ENCODE peak calls at places on chromosomes 7 and 10, in seven cellular contexts. One of them, this sample, is unnamed. For H3K4me1, the result is how much of the 10 kb centered on the place peaks cover.

GRCh38 chr10:117534321-117535044 is 8.1 kb upstream of the EMX2 start:
- ATAC-seq in left lung: no peak
- ATAC-seq in DND-41: no peak
- ATAC-seq in A549: peak
- ATAC-seq in heart right ventricle: peak
- ATAC-seq in psoas muscle: peak
- ATAC-seq in right cardiac atrium: peak
- ATAC-seq in this sample: no peak

GRCh38 chr10:79136227-79137005 is 67.7 kb downstream of the ZMIZ1 start:
- ATAC-seq in left lung: peak
- ATAC-seq in DND-41: peak
- ATAC-seq in A549: no peak
- ATAC-seq in heart right ventricle: no peak
- ATAC-seq in psoas muscle: no peak
- ATAC-seq in right cardiac atrium: no peak
- ATAC-seq in this sample: no peak

GRCh38 chr10:64648915-64649314 is 1127.7 kb downstream of the REEP3 start:
- ATAC-seq in left lung: peak
- ATAC-seq in DND-41: no peak
- ATAC-seq in A549: no peak
- ATAC-seq in heart right ventricle: no peak
- ATAC-seq in psoas muscle: no peak
- ATAC-seq in right cardiac atrium: no peak
- ATAC-seq in this sample: no peak

GRCh38 chr10:108141064-108141463 is 976.6 kb upstream of the SORCS1 start:
- ATAC-seq in left lung: no peak
- ATAC-seq in DND-41: no peak
- ATAC-seq in A549: no peak
- ATAC-seq in heart right ventricle: no peak
- ATAC-seq in psoas muscle: no peak
- ATAC-seq in right cardiac atrium: no peak
- ATAC-seq in this sample: no peak

GRCh38 chr7:25117226-25118047 is 7.6 kb downstream of the CYCS start:
- ATAC-seq in left lung: no peak
- ATAC-seq in DND-41: peak
- ATAC-seq in A549: peak
- ATAC-seq in heart right ventricle: peak
- ATAC-seq in psoas muscle: peak
- ATAC-seq in right cardiac atrium: peak
- ATAC-seq in this sample: no peak

GRCh38 chr7:50342616-50343114 is 38.1 kb downstream of the IKZF1 start:
- ATAC-seq in left lung: no peak
- ATAC-seq in DND-41: peak
- ATAC-seq in A549: no peak
- ATAC-seq in heart right ventricle: peak
- ATAC-seq in psoas muscle: no peak
- ATAC-seq in right cardiac atrium: peak
- ATAC-seq in this sample: peak

GRCh38 chr7:12949060-12950045 is 261.9 kb downstream of the ARL4A start:
- ATAC-seq in left lung: no peak
- ATAC-seq in DND-41: no peak
- ATAC-seq in A549: no peak
- ATAC-seq in heart right ventricle: no peak
- ATAC-seq in psoas muscle: no peak
- ATAC-seq in right cardiac atrium: peak
- ATAC-seq in this sample: no peak

GRCh38 chr7:127838816-127839415 is 186.9 kb downstream of the SND1 start:
- ATAC-seq in left lung: peak
- ATAC-seq in DND-41: no peak
- ATAC-seq in A549: no peak
- ATAC-seq in heart right ventricle: no peak
- ATAC-seq in psoas muscle: no peak
- ATAC-seq in right cardiac atrium: peak
- ATAC-seq in this sample: no peak

GRCh38 chr7:156836443-156836842 is 56.5 kb downstream of the LMBR1 start:
- ATAC-seq in left lung: no peak
- ATAC-seq in DND-41: no peak
- ATAC-seq in A549: no peak
- ATAC-seq in heart right ventricle: peak
- ATAC-seq in psoas muscle: peak
- ATAC-seq in right cardiac atrium: no peak
- ATAC-seq in this sample: no peak

GRCh38 chr10:43145313-43145712 is 7.1 kb downstream of the CSGALNACT2 start:
- ATAC-seq in left lung: peak
- ATAC-seq in DND-41: no peak
- ATAC-seq in A549: no peak
- ATAC-seq in heart right ventricle: no peak
- ATAC-seq in psoas muscle: no peak
- ATAC-seq in right cardiac atrium: no peak
- ATAC-seq in this sample: no peak

DNA sequence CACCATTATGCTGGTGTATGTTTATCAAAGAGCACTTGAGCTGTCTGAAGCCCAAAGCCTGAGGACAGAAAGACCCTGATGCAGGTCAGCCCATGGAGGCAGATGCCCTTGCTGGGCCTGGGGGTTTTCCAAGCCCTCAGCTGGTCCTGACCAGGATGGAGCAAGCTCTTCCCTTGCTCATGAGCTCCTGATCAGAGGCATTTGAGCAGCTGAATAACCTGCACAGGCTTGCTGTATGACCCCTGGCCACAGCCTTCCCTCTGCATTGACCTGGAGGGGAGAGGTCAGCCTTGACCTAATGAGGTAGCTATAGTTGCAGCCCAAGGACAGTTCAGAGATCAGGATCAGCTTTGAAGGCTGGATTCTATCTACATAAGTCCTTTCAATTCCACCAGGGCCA is 13.0 kb downstream of the AQP1 start:
- ATAC-seq in left lung: no peak
- ATAC-seq in DND-41: no peak
- ATAC-seq in A549: no peak
- ATAC-seq in heart right ventricle: no peak
- ATAC-seq in psoas muscle: no peak
- ATAC-seq in right cardiac atrium: no peak
- ATAC-seq in this sample: no peak
- H3K4me1 ChIP-seq in left lung: under half
- H3K4me1 ChIP-seq in DND-41: under half
- H3K4me1 ChIP-seq in A549: under half
- H3K4me1 ChIP-seq in heart right ventricle: under half
- H3K4me1 ChIP-seq in psoas muscle: under half
- H3K4me1 ChIP-seq in right cardiac atrium: under half
- H3K4me1 ChIP-seq in this sample: under half

DNA sequence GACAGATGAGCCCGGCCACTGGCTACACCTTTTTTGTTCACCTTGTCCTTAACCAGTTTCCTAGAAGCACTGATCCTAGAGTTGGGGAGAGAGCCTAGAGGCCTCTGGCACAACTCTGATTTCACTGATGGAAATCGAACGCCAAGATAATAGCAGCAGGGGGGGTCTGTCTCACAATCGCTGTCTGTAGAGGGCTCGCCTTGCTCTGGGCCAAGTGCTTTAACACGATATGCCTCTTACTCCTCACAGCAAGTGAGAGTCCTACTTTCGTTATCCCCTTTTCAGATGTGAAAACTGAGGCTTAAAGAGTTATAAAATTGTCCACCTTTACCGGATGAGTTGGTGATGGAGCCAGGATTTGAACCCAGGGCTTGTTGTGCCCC is 487 bp downstream of the RASSF4 start:
- ATAC-seq in left lung: no peak
- ATAC-seq in DND-41: no peak
- ATAC-seq in A549: no peak
- ATAC-seq in heart right ventricle: no peak
- ATAC-seq in psoas muscle: no peak
- ATAC-seq in right cardiac atrium: no peak
- ATAC-seq in this sample: no peak
- H3K27ac ChIP-seq in left lung: peak
- H3K27ac ChIP-seq in DND-41: no peak
- H3K27ac ChIP-seq in A549: peak
- H3K27ac ChIP-seq in heart right ventricle: peak
- H3K27ac ChIP-seq in psoas muscle: peak
- H3K27ac ChIP-seq in right cardiac atrium: peak
- H3K27ac ChIP-seq in this sample: peak

GRCh38 chr7:108294595-108294994 is 161.6 kb downstream of the NRCAM start:
- ATAC-seq in left lung: no peak
- ATAC-seq in DND-41: no peak
- ATAC-seq in A549: no peak
- ATAC-seq in heart right ventricle: peak
- ATAC-seq in psoas muscle: no peak
- ATAC-seq in right cardiac atrium: peak
- ATAC-seq in this sample: no peak
- H3K4me1 ChIP-seq in left lung: under half
- H3K4me1 ChIP-seq in DND-41: under half
- H3K4me1 ChIP-seq in A549: half or more
- H3K4me1 ChIP-seq in heart right ventricle: under half
- H3K4me1 ChIP-seq in psoas muscle: under half
- H3K4me1 ChIP-seq in right cardiac atrium: under half
- H3K4me1 ChIP-seq in this sample: under half

DNA sequence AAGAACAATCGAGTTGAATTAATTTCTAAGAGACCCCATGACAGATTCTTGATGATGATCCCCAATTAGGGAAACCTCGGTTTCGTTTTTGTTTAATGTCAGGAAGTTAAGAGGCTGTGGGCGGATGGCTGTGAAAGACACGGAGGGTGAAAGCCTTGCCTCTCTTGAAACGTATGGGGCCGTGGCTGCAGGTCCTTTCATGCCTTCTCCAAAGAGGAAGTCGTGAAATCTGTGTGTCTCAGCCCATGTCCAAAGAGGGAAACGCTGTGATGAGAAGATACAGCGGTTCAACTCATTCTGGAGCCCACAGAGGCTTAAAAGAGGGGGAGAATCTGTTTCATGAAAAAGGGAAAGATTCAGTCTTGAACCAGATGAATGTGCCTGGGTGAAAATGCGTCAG is 51.4 kb upstream of the CARD11 start:
- ATAC-seq in left lung: peak
- ATAC-seq in DND-41: peak
- ATAC-seq in A549: no peak
- ATAC-seq in heart right ventricle: peak
- ATAC-seq in psoas muscle: no peak
- ATAC-seq in right cardiac atrium: no peak
- ATAC-seq in this sample: no peak
- H3K27ac ChIP-seq in left lung: peak
- H3K27ac ChIP-seq in DND-41: no peak
- H3K27ac ChIP-seq in A549: no peak
- H3K27ac ChIP-seq in heart right ventricle: no peak
- H3K27ac ChIP-seq in psoas muscle: no peak
- H3K27ac ChIP-seq in right cardiac atrium: no peak
- H3K27ac ChIP-seq in this sample: no peak

GRCh38 chr7:4690953-4691856 is 9.1 kb downstream of the FOXK1 start:
- ATAC-seq in left lung: no peak
- ATAC-seq in DND-41: no peak
- ATAC-seq in A549: peak
- ATAC-seq in heart right ventricle: no peak
- ATAC-seq in psoas muscle: no peak
- ATAC-seq in right cardiac atrium: no peak
- ATAC-seq in this sample: no peak

GRCh38 chr7:4689151-4689550 is 7.1 kb downstream of the FOXK1 start:
- ATAC-seq in left lung: no peak
- ATAC-seq in DND-41: no peak
- ATAC-seq in A549: no peak
- ATAC-seq in heart right ventricle: no peak
- ATAC-seq in psoas muscle: no peak
- ATAC-seq in right cardiac atrium: no peak
- ATAC-seq in this sample: no peak

GRCh38 chr7:4687956-4688355 is 5.9 kb downstream of the FOXK1 start:
- ATAC-seq in left lung: no peak
- ATAC-seq in DND-41: no peak
- ATAC-seq in A549: no peak
- ATAC-seq in heart right ventricle: no peak
- ATAC-seq in psoas muscle: no peak
- ATAC-seq in right cardiac atrium: no peak
- ATAC-seq in this sample: no peak

GRCh38 chr7:4692055-4692454 is 10.0 kb downstream of the FOXK1 start:
- ATAC-seq in left lung: peak
- ATAC-seq in DND-41: no peak
- ATAC-seq in A549: no peak
- ATAC-seq in heart right ventricle: peak
- ATAC-seq in psoas muscle: no peak
- ATAC-seq in right cardiac atrium: no peak
- ATAC-seq in this sample: no peak

GRCh38 chr7:4689668-4690067 is 7.6 kb downstream of the FOXK1 start:
- ATAC-seq in left lung: no peak
- ATAC-seq in DND-41: no peak
- ATAC-seq in A549: no peak
- ATAC-seq in heart right ventricle: no peak
- ATAC-seq in psoas muscle: peak
- ATAC-seq in right cardiac atrium: no peak
- ATAC-seq in this sample: no peak
- H3K4me1 ChIP-seq in left lung: under half
- H3K4me1 ChIP-seq in DND-41: under half
- H3K4me1 ChIP-seq in A549: under half
- H3K4me1 ChIP-seq in heart right ventricle: under half
- H3K4me1 ChIP-seq in psoas muscle: half or more
- H3K4me1 ChIP-seq in right cardiac atrium: under half
- H3K4me1 ChIP-seq in this sample: under half

GRCh38 chr7:102392332-102392731 is 3.8 kb upstream of the PRKRIP1 start:
- ATAC-seq in left lung: no peak
- ATAC-seq in DND-41: no peak
- ATAC-seq in A549: no peak
- ATAC-seq in heart right ventricle: no peak
- ATAC-seq in psoas muscle: no peak
- ATAC-seq in right cardiac atrium: no peak
- ATAC-seq in this sample: no peak

GRCh38 chr7:102389810-102390209 is 6.4 kb upstream of the PRKRIP1 start:
- ATAC-seq in left lung: no peak
- ATAC-seq in DND-41: no peak
- ATAC-seq in A549: no peak
- ATAC-seq in heart right ventricle: no peak
- ATAC-seq in psoas muscle: no peak
- ATAC-seq in right cardiac atrium: no peak
- ATAC-seq in this sample: no peak

GRCh38 chr7:102393467-102393866 is 2.7 kb upstream of the PRKRIP1 start:
- ATAC-seq in left lung: no peak
- ATAC-seq in DND-41: no peak
- ATAC-seq in A549: no peak
- ATAC-seq in heart right ventricle: no peak
- ATAC-seq in psoas muscle: no peak
- ATAC-seq in right cardiac atrium: no peak
- ATAC-seq in this sample: no peak

GRCh38 chr7:102387064-102387463 is 9.1 kb upstream of the PRKRIP1 start:
- ATAC-seq in left lung: no peak
- ATAC-seq in DND-41: no peak
- ATAC-seq in A549: no peak
- ATAC-seq in heart right ventricle: no peak
- ATAC-seq in psoas muscle: peak
- ATAC-seq in right cardiac atrium: no peak
- ATAC-seq in this sample: no peak

GRCh38 chr7:102390697-102391484 is 5.3 kb upstream of the PRKRIP1 start:
- ATAC-seq in left lung: peak
- ATAC-seq in DND-41: peak
- ATAC-seq in A549: peak
- ATAC-seq in heart right ventricle: peak
- ATAC-seq in psoas muscle: peak
- ATAC-seq in right cardiac atrium: peak
- ATAC-seq in this sample: peak
- H3K27ac ChIP-seq in left lung: no peak
- H3K27ac ChIP-seq in DND-41: no peak
- H3K27ac ChIP-seq in A549: no peak
- H3K27ac ChIP-seq in heart right ventricle: no peak
- H3K27ac ChIP-seq in psoas muscle: no peak
- H3K27ac ChIP-seq in right cardiac atrium: no peak
- H3K27ac ChIP-seq in this sample: no peak

GRCh38 chr7:131845573-131846337 is 289.3 kb upstream of the PODXL start:
- ATAC-seq in left lung: no peak
- ATAC-seq in DND-41: no peak
- ATAC-seq in A549: no peak
- ATAC-seq in heart right ventricle: no peak
- ATAC-seq in psoas muscle: no peak
- ATAC-seq in right cardiac atrium: no peak
- ATAC-seq in this sample: no peak
- H3K4me1 ChIP-seq in left lung: under half
- H3K4me1 ChIP-seq in DND-41: under half
- H3K4me1 ChIP-seq in A549: under half
- H3K4me1 ChIP-seq in heart right ventricle: under half
- H3K4me1 ChIP-seq in psoas muscle: under half
- H3K4me1 ChIP-seq in right cardiac atrium: under half
- H3K4me1 ChIP-seq in this sample: under half

This sample was measured in gastroesophageal sphincter.